ENCODE peak calls at places on chromosomes 4 and X, in nine cellular contexts. U is GM23338, B is GM12878, X is HCT116, M is A549, R is SK-N-SH, W is HL-60, P is K562, O is HepG2. Q is an unnamed sample.

GRCh38 chr4:156734965-156735895 is 236.4 kb downstream of the PDGFC start:
- DNase-seq in U (no peak), B (no peak), X (no peak), M (no peak), R (no peak), W (no peak), P (no peak), O (no peak), Q (no peak)

GRCh38 chrX:149314031-149314430 is 191.1 kb downstream of the IDS start:
- DNase-seq in U (no peak), B (no peak), X (no peak), M (no peak), R (no peak), W (no peak), P (no peak), O (no peak), Q (no peak)

GRCh38 chr4:10032625-10033024 is 11.3 kb upstream of the SLC2A9 start:
- DNase-seq in U (no peak), B (no peak), X (peak), M (no peak), R (no peak), W (peak), P (no peak), O (peak), Q (no peak)

GRCh38 chrX:96407043-96407442 is 277.6 kb upstream of the DIAPH2 start:
- DNase-seq in U (peak), B (no peak), X (no peak), M (peak), R (no peak), W (no peak), P (no peak), O (peak), Q (no peak)

GRCh38 chr4:110071466-110071865 is 126.9 kb downstream of the ELOVL6 start:
- DNase-seq in U (no peak), B (no peak), X (no peak), M (no peak), R (no peak), W (no peak), P (no peak), O (no peak), Q (no peak)

GRCh38 chr4:87270144-87270543 is 49.7 kb upstream of the KLHL8 start:
- DNase-seq in U (peak), B (no peak), X (peak), M (peak), R (peak), W (no peak), P (peak), O (peak), Q (no peak)

GRCh38 chrX:141402897-141403610 is 160.7 kb upstream of the SPANXC start:
- DNase-seq in U (no peak), B (no peak), X (no peak), M (no peak), R (no peak), W (no peak), P (no peak), O (no peak), Q (no peak)

GRCh38 chr4:7134737-7135388 is 57.5 kb upstream of the SORCS2 start:
- DNase-seq in U (no peak), B (no peak), X (no peak), M (no peak), R (no peak), W (no peak), P (no peak), O (no peak), Q (no peak)

GRCh38 chrX:21745756-21746155 is 12.2 kb downstream of the SMPX start:
- DNase-seq in U (peak), B (no peak), X (no peak), M (peak), R (peak), W (no peak), P (peak), O (no peak), Q (no peak)

GRCh38 chrX:20711366-20711765 is 444.7 kb upstream of the RPS6KA3 start:
- DNase-seq in U (no peak), B (no peak), X (no peak), M (no peak), R (no peak), W (no peak), P (no peak), O (no peak), Q (no peak)

GRCh38 chr4:139416073-139416673 is 37.7 kb upstream of the RAB33B start:
- DNase-seq in U (peak), B (no peak), X (peak), M (no peak), R (peak), W (peak), P (peak), O (peak), Q (no peak)

GRCh38 chrX:3549442-3549875 is 164.0 kb downstream of the PRKX start:
- DNase-seq in U (peak), B (no peak), X (no peak), M (peak), R (peak), W (no peak), P (no peak), O (no peak), Q (no peak)

GRCh38 chrX:3550160-3550765 is 163.2 kb downstream of the PRKX start:
- DNase-seq in U (no peak), B (no peak), X (no peak), M (peak), R (no peak), W (no peak), P (peak), O (no peak), Q (no peak)

GRCh38 chrX:3545901-3546300 is 167.5 kb downstream of the PRKX start:
- DNase-seq in U (no peak), B (no peak), X (no peak), M (no peak), R (no peak), W (no peak), P (no peak), O (no peak), Q (no peak)

GRCh38 chrX:3550871-3551270 is 162.6 kb downstream of the PRKX start:
- DNase-seq in U (no peak), B (no peak), X (no peak), M (no peak), R (no peak), W (no peak), P (no peak), O (no peak), Q (no peak)

DNA sequence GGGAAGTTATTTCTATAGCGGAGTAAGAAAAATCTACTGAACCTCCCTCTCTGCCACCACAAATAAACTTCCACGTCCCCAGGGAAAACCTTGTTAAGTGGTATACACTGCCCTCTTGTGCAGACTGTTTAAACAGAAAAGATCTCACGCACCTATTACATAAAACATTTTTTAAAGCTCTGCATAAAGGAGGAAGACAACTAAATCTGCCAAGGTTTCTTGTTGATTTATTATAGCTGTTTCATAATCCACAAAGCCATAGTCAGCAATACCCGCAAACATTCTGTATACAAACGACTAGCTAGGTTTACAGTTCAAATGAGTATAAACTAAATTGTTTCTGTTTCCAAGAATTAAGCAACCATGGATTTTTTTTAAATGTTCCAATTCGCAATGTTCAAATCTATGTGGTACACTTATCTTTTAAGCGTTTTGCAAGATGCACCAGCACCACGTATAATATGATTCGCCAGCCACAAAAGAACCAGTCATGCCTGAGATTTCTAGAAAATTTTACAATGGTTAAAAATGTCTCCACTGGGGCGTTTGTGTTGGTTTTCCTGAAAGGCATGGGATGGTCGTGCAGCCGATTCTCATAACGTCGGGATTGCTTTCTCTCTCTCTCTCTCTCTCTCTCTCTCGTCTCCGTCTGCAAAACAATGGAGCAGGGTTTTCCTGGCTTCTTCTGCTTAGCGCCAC is 164.6 kb downstream of the PRKX start:
- DNase-seq in U (peak), B (no peak), X (peak), M (peak), R (peak), W (no peak), P (no peak), O (peak), Q (no peak)
- H3K4me3 ChIP-seq in U (no peak), B (no peak), X (no peak), M (peak), R (peak), W (no peak), P (no peak), O (no peak), Q (peak)

GRCh38 chr4:151417164-151417571 is 8.2 kb downstream of the FHIP1A start:
- DNase-seq in U (peak), B (no peak), X (no peak), M (no peak), R (no peak), W (no peak), P (no peak), O (peak), Q (no peak)

GRCh38 chr4:151418856-151419255 is 9.9 kb downstream of the FHIP1A start:
- DNase-seq in U (no peak), B (no peak), X (no peak), M (no peak), R (no peak), W (no peak), P (no peak), O (no peak), Q (no peak)

GRCh38 chr4:151420408-151420807 is 11.4 kb downstream of the FHIP1A start:
- DNase-seq in U (no peak), B (no peak), X (no peak), M (no peak), R (no peak), W (peak), P (no peak), O (no peak), Q (no peak)

GRCh38 chr4:151417766-151418376 is 8.9 kb downstream of the FHIP1A start:
- DNase-seq in U (no peak), B (no peak), X (no peak), M (no peak), R (no peak), W (no peak), P (no peak), O (no peak), Q (no peak)

DNA sequence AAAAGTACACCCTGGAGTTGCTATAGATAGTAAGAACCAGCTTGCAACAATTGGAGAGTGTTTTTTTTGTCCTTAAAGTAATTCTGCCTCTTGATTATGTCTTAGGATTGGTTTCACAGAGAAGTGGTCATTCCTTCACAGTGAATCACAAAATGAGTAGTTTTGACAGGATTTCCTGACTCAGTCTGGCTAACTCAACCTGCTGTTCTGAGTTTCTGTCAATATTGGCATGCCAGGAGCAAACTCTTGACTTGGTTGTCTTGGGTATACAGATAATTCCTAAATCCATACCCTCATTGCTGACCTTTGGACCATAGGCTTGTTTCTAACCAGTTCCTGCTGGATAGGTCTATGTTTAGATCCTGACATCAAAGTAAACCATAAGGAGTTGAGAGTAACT is 9.4 kb downstream of the FHIP1A start:
- DNase-seq in U (no peak), B (no peak), X (peak), M (no peak), R (no peak), W (no peak), P (no peak), O (peak), Q (peak)
- H3K27ac ChIP-seq in U (no peak), B (no peak), X (peak), M (no peak), R (peak), W (no peak), P (no peak), O (peak), Q (no peak)

GRCh38 chr4:172838943-172839342 is 329.7 kb upstream of the GALNT7 start:
- DNase-seq in U (no peak), B (no peak), X (no peak), M (no peak), R (no peak), W (no peak), P (no peak), O (no peak), Q (no peak)
- TF ChIP-seq REST in U (no peak), B (no peak), X (no peak), M (no peak), R (no peak), W (no peak), P (no peak), O (no peak), Q (no peak)

GRCh38 chr4:121697626-121698025 is 846 bp upstream of the ANXA5 start:
- DNase-seq in U (no peak), B (no peak), X (no peak), M (no peak), R (no peak), W (no peak), P (no peak), O (no peak), Q (no peak)
- H3K4me3 ChIP-seq in U (peak), B (peak), X (peak), M (peak), R (peak), W (peak), P (peak), O (peak), Q (peak)

DNA sequence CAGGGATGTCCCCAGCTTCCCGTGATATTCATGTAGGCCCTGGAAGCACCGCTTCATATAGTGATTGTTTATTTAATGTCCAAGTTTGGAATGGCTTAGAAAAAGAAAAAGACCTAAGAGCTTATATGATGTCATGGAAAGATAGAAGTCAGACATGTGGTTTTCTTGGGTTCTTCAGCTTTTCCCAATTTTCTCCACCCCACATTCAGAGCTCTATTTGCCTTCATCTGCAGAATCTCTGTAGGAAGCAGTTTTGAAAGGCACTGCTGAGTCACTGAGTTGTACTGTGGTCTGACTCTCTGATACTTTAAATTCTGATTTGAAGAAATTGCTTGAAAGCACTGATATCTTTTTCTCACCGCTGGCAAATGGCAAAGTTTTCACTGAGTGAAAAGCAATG is 120.6 kb upstream of the EDNRA start:
- DNase-seq in U (no peak), B (no peak), X (no peak), M (no peak), R (no peak), W (no peak), P (no peak), O (no peak), Q (no peak)
- H3K27ac ChIP-seq in U (no peak), B (no peak), X (no peak), M (no peak), R (peak), W (no peak), P (no peak), O (no peak), Q (no peak)

GRCh38 chrX:111095974-111096870 is at the start of gene PAK3:
- DNase-seq in U (peak), B (no peak), X (no peak), M (no peak), R (peak), W (no peak), P (no peak), O (no peak), Q (no peak)

GRCh38 chrX:111102636-111103035 is 6.6 kb downstream of the PAK3 start:
- DNase-seq in U (no peak), B (no peak), X (no peak), M (no peak), R (no peak), W (no peak), P (no peak), O (no peak), Q (no peak)

GRCh38 chrX:111100191-111100590 is 4.2 kb downstream of the PAK3 start:
- DNase-seq in U (peak), B (no peak), X (peak), M (peak), R (peak), W (no peak), P (peak), O (peak), Q (no peak)

GRCh38 chrX:111101580-111101979 is 5.6 kb downstream of the PAK3 start:
- DNase-seq in U (no peak), B (no peak), X (no peak), M (no peak), R (no peak), W (no peak), P (no peak), O (no peak), Q (no peak)

DNA sequence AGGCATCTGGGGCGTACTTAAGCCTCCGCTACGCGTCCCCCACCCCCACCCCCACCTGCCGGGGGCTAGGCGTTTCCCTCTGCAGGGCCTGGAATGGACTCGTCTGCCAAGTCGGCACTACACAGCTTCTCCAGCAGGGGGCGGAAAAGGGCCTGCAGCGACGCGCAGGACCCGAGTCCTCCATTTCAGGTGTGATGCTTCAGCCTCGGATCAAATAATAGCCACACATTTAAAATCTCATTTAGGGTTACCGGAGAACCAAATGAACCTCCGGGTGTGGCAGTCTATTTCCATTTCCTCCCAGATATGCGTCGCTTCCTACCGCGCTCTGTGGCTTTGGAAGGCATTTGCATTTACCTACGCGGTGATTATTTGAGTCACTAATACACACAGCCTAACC is 2.9 kb downstream of the PAK3 start:
- DNase-seq in U (peak), B (no peak), X (peak), M (peak), R (peak), W (peak), P (peak), O (peak), Q (peak)
- TF ChIP-seq REST in U (no peak), B (no peak), X (no peak), M (no peak), R (no peak), W (no peak), P (no peak), O (no peak), Q (no peak)

DNA sequence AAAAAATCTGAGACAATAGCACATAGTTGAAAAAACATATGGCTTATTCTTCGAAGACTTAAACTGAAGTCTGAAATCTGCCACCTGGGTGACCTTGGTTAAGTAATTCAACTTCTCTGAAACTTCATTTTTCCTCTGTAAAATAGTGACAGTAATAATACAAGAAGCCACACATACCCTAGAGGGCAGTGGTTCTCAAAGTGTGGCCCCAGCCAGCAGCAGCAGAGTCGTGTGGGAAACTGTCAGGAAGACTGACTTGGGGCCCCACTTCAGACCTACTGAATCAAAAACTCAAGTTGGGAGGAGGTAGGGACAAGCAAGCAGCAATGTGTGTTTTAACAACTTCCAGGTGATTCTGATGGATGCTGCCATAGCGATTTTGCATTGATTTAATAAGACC is 249.9 kb downstream of the HNRNPD start:
- DNase-seq in U (peak), B (no peak), X (no peak), M (no peak), R (no peak), W (no peak), P (no peak), O (no peak), Q (no peak)
- H3K4me3 ChIP-seq in U (no peak), B (no peak), X (no peak), M (no peak), R (no peak), W (no peak), P (no peak), O (no peak), Q (no peak)